ENCODE peak calls at places on chromosomes 6 and 20, in eight cellular contexts. J is Calu3; F is Right ventricle myocardium superior; S is stimulated activated CD4-positive, alpha-beta T cell treated with anti-CD3 and anti-CD28 coated beads, Interleukin-1b, Interleukin-23, amount 100 ng/mL, for 4 hours; X is NCI-H2081; D is GF-D8; N is WTC11; K is AG08396. Y is an unnamed sample.

GRCh38 chr6:151842816-151843215 is 35.3 kb downstream of the ESR1 start:
- DNase-seq in F (no peak), X (no peak), J (no peak), S (no peak), N (no peak), K (no peak), D (no peak), Y (no peak)

GRCh38 chr6:169789146-169789943 is 37.9 kb downstream of the ERMARD start:
- DNase-seq in F (no peak), S (no peak), K (no peak), D (no peak), N (no peak), J (no peak), X (no peak), Y (no peak)

GRCh38 chr6:16777794-16778193 is 16.5 kb upstream of the ATXN1 start:
- DNase-seq in S (no peak), X (no peak), F (no peak), N (no peak), K (no peak), J (no peak), D (no peak), Y (no peak)

GRCh38 chr6:30130887-30131862 is 4.8 kb upstream of the TRIM40 start:
- DNase-seq in D (peak; percentile 41), F (peak; percentile 41), S (peak; percentile 29), K (peak; percentile 88), J (peak; percentile 79), X (peak; percentile 82), N (peak; percentile 58), Y (peak; percentile 31)

GRCh38 chr6:150336299-150336698 is 32.5 kb upstream of the IYD start:
- DNase-seq in X (no peak), N (no peak), F (no peak), S (no peak), D (no peak), J (peak; percentile 14), K (no peak), Y (no peak)

GRCh38 chr6:88730602-88731001 is 232.8 kb downstream of the RNGTT start:
- DNase-seq in F (no peak), X (no peak), D (no peak), S (no peak), K (no peak), J (no peak), N (peak; percentile 32), Y (no peak)

GRCh38 chr6:43623880-43624785 is 4.9 kb downstream of the GTPBP2 start:
- DNase-seq in S (no peak), X (no peak), N (no peak), D (no peak), J (no peak), F (no peak), K (no peak), Y (no peak)

GRCh38 chr6:72296375-72296774 is 325.5 kb upstream of the KCNQ5 start:
- DNase-seq in D (no peak), S (no peak), N (no peak), F (no peak), K (no peak), X (no peak), J (no peak), Y (no peak)

GRCh38 chr6:34491091-34491430 is 25.2 kb downstream of the PACSIN1 start:
- DNase-seq in X (peak; percentile 28), F (no peak), K (no peak), S (no peak), J (no peak), N (no peak), D (no peak), Y (no peak)

GRCh38 chr20:31496761-31497295 is 17.4 kb upstream of the HM13 start:
- DNase-seq in F (peak; percentile 87), X (no peak), S (no peak), J (peak; percentile 44), N (no peak), D (no peak), K (no peak), Y (peak; percentile 82)

GRCh38 chr6:6409397-6410030 is 89.1 kb upstream of the F13A1 start:
- DNase-seq in S (no peak), D (no peak), F (peak; percentile 44), J (no peak), X (no peak), K (no peak), N (no peak), Y (no peak)

GRCh38 chr6:79170915-79171314 is 63.6 kb downstream of the HMGN3 start:
- DNase-seq in X (peak; percentile 58), S (no peak), K (no peak), F (no peak), D (no peak), N (no peak), J (no peak), Y (no peak)